ENCODE peak calls at places on chromosomes 13 and 19, in ten cellular contexts. E is hepatocyte, S is bronchial epithelial cell, H is nephron progenitor cell, K is glutamatergic neuron, T is HFFc6, F is psoas muscle, G is A549, W is RWPE1, R is AG10803. D is an unnamed sample.

GRCh38 chr13:98220188-98220765 is 43.2 kb upstream of the RNF113B start:
- DNase-seq in K (no peak), W (no peak), S (no peak), E (no peak), F (no peak), T (no peak), G (no peak), R (no peak), H (no peak), D (no peak)

GRCh38 chr13:49436890-49437289 is 7.0 kb downstream of the CAB39L start:
- DNase-seq in K (no peak), G (no peak), F (peak), W (no peak), H (no peak), R (peak), S (peak), E (peak), T (peak), D (no peak)

GRCh38 chr13:74444161-74444571 is 310.0 kb upstream of the KLF12 start:
- DNase-seq in G (no peak), K (no peak), W (peak), F (no peak), R (peak), E (no peak), T (peak), H (no peak), S (peak), D (no peak)

GRCh38 chr13:98771838-98772611 is 19.6 kb upstream of the SLC15A1 start:
- DNase-seq in K (no peak), W (no peak), E (no peak), T (no peak), H (no peak), S (no peak), R (no peak), G (no peak), F (no peak), D (no peak)

GRCh38 chr13:36275190-36276002 is 22.2 kb downstream of the CCDC169 start:
- DNase-seq in K (no peak), S (peak), G (peak), W (peak), R (peak), H (peak), F (no peak), T (peak), E (peak), D (no peak)

GRCh38 chr19:1811942-1812425 is at the start of gene ATP8B3:
- DNase-seq in T (no peak), S (no peak), H (no peak), R (no peak), W (peak), F (no peak), G (peak), K (no peak), E (no peak), D (peak)

GRCh38 chr19:46081928-46082727 is 41.3 kb upstream of the IGFL4 start:
- DNase-seq in T (peak), F (no peak), G (peak), S (peak), W (peak), H (peak), R (peak), E (peak), K (no peak), D (peak)

GRCh38 chr13:42847891-42848663 is 66.7 kb downstream of the FAM216B start:
- DNase-seq in K (no peak), T (no peak), S (no peak), W (no peak), H (no peak), F (no peak), E (no peak), R (peak), G (no peak), D (no peak)

GRCh38 chr13:21744149-21744548 is 73.3 kb downstream of the FGF9 start:
- DNase-seq in G (no peak), W (no peak), H (no peak), S (no peak), K (no peak), R (no peak), T (no peak), E (no peak), F (no peak), D (no peak)

GRCh38 chr13:113532156-113532806 is 41.8 kb upstream of the DCUN1D2 start:
- DNase-seq in E (no peak), W (peak), G (no peak), H (no peak), S (peak), T (no peak), R (no peak), K (no peak), F (no peak), D (no peak)

GRCh38 chr13:100363351-100363750 is 225.2 kb downstream of the GGACT start:
- DNase-seq in G (no peak), F (no peak), E (no peak), W (no peak), T (peak), H (no peak), R (peak), K (no peak), S (no peak), D (no peak)

GRCh38 chr19:29680447-29680846 is 15.2 kb downstream of the PLEKHF1 start:
- DNase-seq in W (no peak), T (no peak), H (no peak), R (no peak), G (no peak), K (no peak), E (no peak), S (no peak), F (peak), D (no peak)

GRCh38 chr19:48844472-48844871 is 8.2 kb upstream of the HSD17B14 start:
- DNase-seq in W (peak), F (no peak), R (peak), E (no peak), T (peak), K (no peak), G (peak), H (no peak), S (peak), D (no peak)

GRCh38 chr13:95385373-95385772 is 84.1 kb upstream of the ABCC4 start:
- DNase-seq in F (no peak), W (no peak), K (no peak), T (no peak), E (no peak), R (no peak), G (no peak), S (no peak), H (no peak), D (no peak)

GRCh38 chr19:38394488-38394887 is 6.0 kb downstream of the SPRED3 start:
- DNase-seq in K (peak), H (peak), F (no peak), R (no peak), E (peak), T (no peak), G (no peak), S (peak), W (no peak), D (peak)

GRCh38 chr19:8585894-8586750 is 8.9 kb upstream of the MYO1F start:
- DNase-seq in R (peak), E (peak), W (peak), G (no peak), K (peak), H (peak), S (no peak), T (no peak), F (no peak), D (peak)

GRCh38 chr13:109369357-109370052 is 416.9 kb downstream of the IRS2 start:
- DNase-seq in K (no peak), R (no peak), T (no peak), G (no peak), W (no peak), F (no peak), S (no peak), E (no peak), H (no peak), D (no peak)

GRCh38 chr19:47538812-47539211 is 23.9 kb upstream of the NAPA start:
- DNase-seq in S (no peak), K (no peak), W (no peak), R (no peak), H (no peak), G (no peak), T (no peak), F (no peak), E (no peak), D (no peak)

GRCh38 chr19:47539747-47540311 is 25.0 kb upstream of the NAPA start:
- DNase-seq in T (no peak), E (no peak), R (no peak), F (no peak), S (no peak), W (no peak), H (no peak), G (no peak), K (no peak), D (no peak)

GRCh38 chr19:47542030-47542475 is 27.2 kb upstream of the NAPA start:
- DNase-seq in S (no peak), K (no peak), R (peak), W (no peak), G (no peak), T (no peak), H (no peak), F (no peak), E (peak), D (no peak)

GRCh38 chr19:47541507-47541906 is 26.6 kb upstream of the NAPA start:
- DNase-seq in K (no peak), W (no peak), R (no peak), E (no peak), F (no peak), T (no peak), S (no peak), H (no peak), G (no peak), D (peak)

DNA sequence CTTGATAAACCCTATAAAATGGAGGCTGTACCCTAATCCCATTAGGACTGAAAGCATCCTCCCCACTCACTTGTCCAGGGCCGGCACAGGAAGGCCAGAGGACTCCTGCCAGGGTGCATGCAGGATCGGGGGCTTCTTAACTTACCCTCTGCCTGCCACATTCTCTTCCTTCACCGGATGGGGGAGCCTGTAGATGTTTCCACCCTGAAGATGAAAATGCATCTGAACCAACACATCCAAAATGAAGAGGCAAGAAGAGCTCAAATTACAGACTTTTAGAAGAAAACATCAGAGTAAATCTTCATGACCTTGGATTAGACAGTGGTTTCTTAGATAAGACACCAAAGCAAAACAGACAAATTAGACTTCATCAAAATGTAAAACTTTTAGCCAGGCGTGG is 25.9 kb upstream of the NAPA start:
- DNase-seq in S (peak), K (no peak), F (no peak), W (no peak), G (peak), H (no peak), T (peak), E (no peak), R (peak), D (no peak)
- TF ChIP-seq CTCF in S (peak), K (no peak), F (peak), W (peak), G (peak), H (no peak), T (peak), E (peak), R (peak), D (no peak)

GRCh38 chr19:14027856-14028450 is at the start of gene RLN3:
- DNase-seq in G (no peak), K (no peak), T (no peak), S (no peak), R (no peak), F (no peak), E (no peak), W (no peak), H (no peak), D (no peak)

GRCh38 chr19:14022469-14022868 is 5.5 kb upstream of the RLN3 start:
- DNase-seq in K (no peak), T (peak), W (no peak), H (no peak), G (no peak), R (peak), F (no peak), S (no peak), E (no peak), D (no peak)

GRCh38 chr19:14019100-14019499 is 8.8 kb upstream of the RLN3 start:
- DNase-seq in G (no peak), R (no peak), T (no peak), H (no peak), K (no peak), F (no peak), E (no peak), W (no peak), S (no peak), D (no peak)

GRCh38 chr19:14021474-14021873 is 6.5 kb upstream of the RLN3 start:
- DNase-seq in F (no peak), W (no peak), T (no peak), K (no peak), G (no peak), R (no peak), S (no peak), E (no peak), H (peak), D (no peak)

DNA sequence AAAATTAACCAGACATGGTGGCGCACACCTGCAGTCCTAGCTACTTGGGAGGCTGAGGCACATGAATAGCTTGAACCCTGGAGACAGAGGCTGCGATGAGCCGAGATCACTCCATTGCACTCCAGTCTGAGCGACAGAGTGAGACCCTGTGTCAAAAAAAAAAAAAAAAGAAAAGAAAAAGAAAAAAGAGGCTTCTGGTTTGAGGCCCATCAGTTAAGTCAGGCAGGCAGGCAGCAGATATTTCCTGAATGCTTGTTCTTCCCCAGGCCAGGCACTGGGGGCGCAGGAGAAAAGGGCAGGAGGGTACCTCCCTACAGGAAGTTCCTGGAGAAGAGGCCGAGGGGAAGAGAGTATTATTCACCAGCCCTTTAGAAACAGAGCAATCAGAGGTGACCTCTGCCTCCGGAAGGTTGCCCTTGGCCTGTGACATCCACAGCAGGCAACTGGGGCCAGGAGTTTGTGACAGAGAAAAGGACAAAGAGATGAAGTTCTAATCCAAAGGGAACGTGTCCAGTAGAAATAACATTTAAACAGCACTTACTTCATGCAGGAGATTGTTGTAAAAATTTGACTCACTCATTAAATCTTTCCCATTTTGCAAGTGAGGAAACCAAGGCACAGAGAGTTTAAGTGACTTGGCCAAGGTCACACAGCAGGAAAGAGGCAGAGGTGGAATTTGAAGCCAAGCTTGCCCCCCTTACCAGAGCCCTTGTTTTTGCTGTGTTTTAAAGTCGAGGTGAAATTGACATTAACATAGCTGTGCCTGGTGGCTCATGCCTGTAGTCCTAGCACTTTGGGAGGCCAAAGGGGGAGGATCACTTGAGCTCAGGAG is 4.3 kb upstream of the RLN3 start:
- DNase-seq in F (peak), G (peak), T (no peak), H (peak), R (peak), K (peak), E (peak), S (no peak), W (peak), D (no peak)
- TF ChIP-seq CTCF in F (peak), G (peak), T (no peak), H (peak), R (peak), K (peak), E (peak), S (peak), W (peak), D (peak)

GRCh38 chr19:58227964-58228583 is 640 bp upstream of the ZNF544 start:
- DNase-seq in T (no peak), G (no peak), S (peak), F (no peak), K (no peak), E (no peak), R (no peak), W (no peak), H (no peak), D (no peak)

GRCh38 chr19:58228584-58229254 is at the start of gene ZNF544:
- DNase-seq in G (peak), S (peak), W (peak), F (peak), E (peak), R (peak), K (peak), H (peak), T (peak), D (peak)

DNA sequence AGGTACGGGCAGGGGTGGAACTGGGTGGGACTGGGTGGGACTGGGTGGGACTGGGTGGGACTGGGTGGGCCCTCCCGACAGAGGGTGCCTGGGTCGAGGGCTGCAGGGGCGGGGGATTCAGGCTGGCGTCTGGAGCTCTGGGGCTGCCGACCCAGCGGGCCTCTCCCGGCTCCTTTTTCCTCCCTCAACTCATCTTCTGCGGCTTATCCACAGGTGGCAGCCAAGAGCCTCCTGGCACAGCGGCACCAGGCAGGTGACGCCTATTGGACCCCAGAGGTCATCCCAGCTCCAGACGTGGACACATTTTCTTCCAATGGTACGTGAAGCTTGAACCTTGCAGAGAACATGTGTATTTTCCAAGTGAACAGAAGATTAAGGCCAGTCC is 533 bp downstream of the ZNF544 start:
- DNase-seq in S (peak), H (peak), K (peak), E (peak), T (peak), F (no peak), R (no peak), W (peak), G (peak), D (no peak)
- TF ChIP-seq CTCF in S (peak), H (no peak), K (no peak), E (peak), T (peak), F (no peak), R (peak), W (peak), G (no peak), D (peak)

GRCh38 chr13:29282096-29282495 is 313.4 kb downstream of the SLC7A1 start:
- DNase-seq in W (no peak), S (no peak), F (no peak), T (no peak), R (no peak), G (no peak), E (no peak), K (no peak), H (no peak), D (no peak)

GRCh38 chr13:29279859-29280258 is 315.6 kb downstream of the SLC7A1 start:
- DNase-seq in H (no peak), K (no peak), S (no peak), E (no peak), F (no peak), R (no peak), G (no peak), W (no peak), T (no peak), D (no peak)

DNA sequence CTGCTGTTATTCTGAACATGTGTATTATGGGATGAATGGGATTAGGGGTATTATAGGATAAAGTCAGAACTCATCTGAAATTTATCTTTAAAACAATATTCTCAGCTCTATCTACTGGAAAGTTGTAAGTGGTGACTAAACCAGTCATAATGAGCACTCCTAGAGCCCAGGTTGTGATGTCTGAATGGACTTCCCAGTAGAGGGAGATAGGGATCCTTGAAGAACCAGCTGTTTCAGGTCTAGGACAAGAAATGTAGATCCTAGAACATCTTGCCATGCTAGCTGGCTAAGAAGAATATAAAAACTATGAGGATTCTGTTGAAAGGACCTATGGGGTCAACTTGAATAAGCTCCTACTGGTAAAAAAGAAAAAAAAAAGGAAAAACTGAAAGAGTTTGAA is 310.8 kb downstream of the SLC7A1 start:
- DNase-seq in F (no peak), E (no peak), H (no peak), R (no peak), S (no peak), K (no peak), T (no peak), W (no peak), G (no peak), D (no peak)
- TF ChIP-seq CTCF in F (no peak), E (no peak), H (no peak), R (peak), S (no peak), K (no peak), T (no peak), W (no peak), G (no peak), D (no peak)

GRCh38 chr19:10334340-10335148 is 1.2 kb upstream of the RAVER1 start:
- DNase-seq in S (peak), T (peak), G (peak), K (peak), R (peak), E (peak), W (peak), F (peak), H (peak), D (no peak)
- TF ChIP-seq CTCF in S (peak), T (peak), G (no peak), K (no peak), R (peak), E (no peak), W (peak), F (no peak), H (no peak), D (no peak)

GRCh38 chr13:93951153-93951552 is 528.3 kb downstream of the DCT start:
- DNase-seq in F (no peak), G (no peak), R (peak), K (no peak), T (peak), S (peak), H (no peak), E (no peak), W (no peak), D (no peak)
- TF ChIP-seq CTCF in F (no peak), G (no peak), R (peak), K (no peak), T (peak), S (no peak), H (no peak), E (no peak), W (no peak), D (no peak)